ENCODE peak calls at places on chromosomes 7 and 10, in four cellular contexts. J is HTR-8/SVneo, Q is choroid plexus epithelial cell, X is endothelial cell. F is an unnamed sample.

GRCh38 chr7:50470250-50471163 is 20.4 kb upstream of the FIGNL1 start:
- DNase-seq in X (no peak), Q (no peak), J (no peak), F (no peak)

GRCh38 chr7:28096713-28097112 is 83.9 kb downstream of the JAZF1 start:
- DNase-seq in Q (peak; percentile 85), J (peak; percentile 60), X (peak; percentile 58), F (peak; percentile 39)

GRCh38 chr10:45181483-45181882 is 133.9 kb downstream of the OR13A1 start:
- DNase-seq in J (no peak), Q (peak; percentile 36), X (no peak), F (no peak)

GRCh38 chr7:151378011-151378410 is 31.8 kb downstream of the WDR86 start:
- DNase-seq in Q (no peak), J (no peak), X (no peak), F (no peak)

GRCh38 chr7:240887-241421 is 48.6 kb downstream of the FAM20C start:
- DNase-seq in X (no peak), Q (no peak), J (no peak), F (peak; percentile 23)

GRCh38 chr10:15370741-15371701 is at the start of gene FAM171A1:
- DNase-seq in X (peak; percentile 71), Q (peak; percentile 43), J (peak; percentile 67), F (peak; percentile 68)

GRCh38 chr10:44984671-44985101 is 6.1 kb upstream of the DEPP1 start:
- DNase-seq in Q (no peak), J (no peak), X (no peak), F (no peak)

GRCh38 chr7:438916-439315 is 80.7 kb downstream of the PDGFA start:
- DNase-seq in X (no peak), J (no peak), Q (no peak), F (no peak)

GRCh38 chr7:151142686-151143040 is 24.8 kb downstream of the GBX1 start:
- DNase-seq in X (no peak), J (no peak), Q (no peak), F (no peak)

GRCh38 chr7:123440202-123440601 is 94.2 kb downstream of the IQUB start:
- DNase-seq in J (no peak), Q (no peak), X (no peak), F (no peak)

GRCh38 chr7:122546496-122546895 is 152.4 kb downstream of the RNF133 start:
- DNase-seq in J (no peak), Q (peak; percentile 31), X (no peak), F (no peak)

GRCh38 chr7:26189697-26190096 is 10.8 kb downstream of the HNRNPA2B1 start:
- DNase-seq in X (no peak), J (no peak), Q (no peak), F (no peak)

GRCh38 chr7:33917661-33918060 is 12.3 kb downstream of the BMPER start:
- DNase-seq in Q (no peak), X (no peak), J (no peak), F (no peak)

GRCh38 chr10:22958338-22958737 is 30.5 kb downstream of the ARMC3 start:
- DNase-seq in Q (peak; percentile 66), J (no peak), X (no peak), F (no peak)

GRCh38 chr7:67553378-67553777 is 556.7 kb downstream of the TYW1 start:
- DNase-seq in X (no peak), Q (no peak), J (no peak), F (no peak)

GRCh38 chr7:107078517-107078966 is 34.0 kb downstream of the PRKAR2B start:
- DNase-seq in J (no peak), Q (peak; percentile 60), X (no peak), F (no peak)

GRCh38 chr10:120422459-120422858 is 34.6 kb upstream of the PLPP4 start:
- DNase-seq in Q (peak; percentile 91), X (no peak), J (peak; percentile 37), F (no peak)

GRCh38 chr7:8284606-8285005 is 22.6 kb upstream of the ICA1 start:
- DNase-seq in X (no peak), J (no peak), Q (peak; percentile 7), F (no peak)

GRCh38 chr7:74015670-74016069 is 12.3 kb upstream of the ELN start:
- DNase-seq in X (no peak), J (no peak), Q (no peak), F (no peak)

GRCh38 chr10:113866551-113867394 is 12.3 kb downstream of the NHLRC2 start:
- DNase-seq in Q (no peak), X (no peak), J (no peak), F (no peak)

GRCh38 chr7:111006040-111006439 is 84.9 kb upstream of the LRRN3 start:
- DNase-seq in X (no peak), Q (no peak), J (no peak), F (no peak)

GRCh38 chr10:131777921-131778320 is 122.9 kb upstream of the PPP2R2D start:
- DNase-seq in J (no peak), Q (no peak), X (no peak), F (no peak)

GRCh38 chr7:2109936-2110585 is 122.7 kb downstream of the MAD1L1 start:
- DNase-seq in X (no peak), J (peak; percentile 89), Q (peak; percentile 91), F (peak; percentile 72)